ENCODE peak calls at places on chromosomes 11 and 22, in eight cellular contexts. One of them, this sample, is unnamed.

GRCh38 chr11:121671276-121672168 is 218.8 kb upstream of the SORL1-AS1 start:
- DNase-seq in right lobe of liver: no peak
- DNase-seq in thyroid gland: peak
- DNase-seq in activated CD4-positive, alpha-beta T cell treated with anti-CD3 and anti-CD28 coated beads, Interleukin-2, amount 10 ng/mL, durations not matched to agents 7 days and 5 days: no peak
- DNase-seq in activated CD4-positive, CD25-positive, alpha-beta regulatory T cell: no peak
- DNase-seq in EL: no peak
- DNase-seq in kidney: no peak
- DNase-seq in RCC 7860: no peak
- DNase-seq in this sample: no peak

GRCh38 chr22:19816372-19817119 is 38.1 kb downstream of the GNB1L start:
- DNase-seq in kidney: no peak
- DNase-seq in RCC 7860: no peak
- DNase-seq in activated CD4-positive, CD25-positive, alpha-beta regulatory T cell: no peak
- DNase-seq in right lobe of liver: no peak
- DNase-seq in thyroid gland: no peak
- DNase-seq in EL: no peak
- DNase-seq in activated CD4-positive, alpha-beta T cell treated with anti-CD3 and anti-CD28 coated beads, Interleukin-2, amount 10 ng/mL, durations not matched to agents 7 days and 5 days: no peak
- DNase-seq in this sample: no peak

GRCh38 chr22:36902143-36902911 is 11.1 kb upstream of the CSF2RB start:
- DNase-seq in EL: no peak
- DNase-seq in activated CD4-positive, alpha-beta T cell treated with anti-CD3 and anti-CD28 coated beads, Interleukin-2, amount 10 ng/mL, durations not matched to agents 7 days and 5 days: no peak
- DNase-seq in kidney: no peak
- DNase-seq in activated CD4-positive, CD25-positive, alpha-beta regulatory T cell: no peak
- DNase-seq in thyroid gland: no peak
- DNase-seq in right lobe of liver: no peak
- DNase-seq in RCC 7860: no peak
- DNase-seq in this sample: peak

GRCh38 chr11:66907751-66908173 is 50.4 kb downstream of the PC start:
- DNase-seq in kidney: peak
- DNase-seq in thyroid gland: no peak
- DNase-seq in EL: no peak
- DNase-seq in activated CD4-positive, CD25-positive, alpha-beta regulatory T cell: no peak
- DNase-seq in activated CD4-positive, alpha-beta T cell treated with anti-CD3 and anti-CD28 coated beads, Interleukin-2, amount 10 ng/mL, durations not matched to agents 7 days and 5 days: no peak
- DNase-seq in RCC 7860: no peak
- DNase-seq in right lobe of liver: peak
- DNase-seq in this sample: no peak

GRCh38 chr11:28089378-28089777 is 18.6 kb downstream of the KIF18A start:
- DNase-seq in right lobe of liver: no peak
- DNase-seq in thyroid gland: no peak
- DNase-seq in RCC 7860: no peak
- DNase-seq in activated CD4-positive, alpha-beta T cell treated with anti-CD3 and anti-CD28 coated beads, Interleukin-2, amount 10 ng/mL, durations not matched to agents 7 days and 5 days: no peak
- DNase-seq in activated CD4-positive, CD25-positive, alpha-beta regulatory T cell: no peak
- DNase-seq in EL: peak
- DNase-seq in kidney: no peak
- DNase-seq in this sample: no peak

GRCh38 chr11:121604152-121604551 is 151.4 kb upstream of the SORL1-AS1 start:
- DNase-seq in kidney: no peak
- DNase-seq in activated CD4-positive, CD25-positive, alpha-beta regulatory T cell: no peak
- DNase-seq in right lobe of liver: no peak
- DNase-seq in RCC 7860: no peak
- DNase-seq in EL: no peak
- DNase-seq in activated CD4-positive, alpha-beta T cell treated with anti-CD3 and anti-CD28 coated beads, Interleukin-2, amount 10 ng/mL, durations not matched to agents 7 days and 5 days: no peak
- DNase-seq in thyroid gland: no peak
- DNase-seq in this sample: no peak

GRCh38 chr11:132994038-132994502 is 538.2 kb downstream of the OPCML start:
- DNase-seq in thyroid gland: no peak
- DNase-seq in kidney: no peak
- DNase-seq in right lobe of liver: no peak
- DNase-seq in RCC 7860: no peak
- DNase-seq in activated CD4-positive, alpha-beta T cell treated with anti-CD3 and anti-CD28 coated beads, Interleukin-2, amount 10 ng/mL, durations not matched to agents 7 days and 5 days: no peak
- DNase-seq in activated CD4-positive, CD25-positive, alpha-beta regulatory T cell: no peak
- DNase-seq in EL: no peak
- DNase-seq in this sample: no peak

GRCh38 chr11:33674035-33674814 is 26.4 kb downstream of the C11orf91 start:
- DNase-seq in kidney: no peak
- DNase-seq in right lobe of liver: no peak
- DNase-seq in EL: peak
- DNase-seq in activated CD4-positive, alpha-beta T cell treated with anti-CD3 and anti-CD28 coated beads, Interleukin-2, amount 10 ng/mL, durations not matched to agents 7 days and 5 days: no peak
- DNase-seq in RCC 7860: no peak
- DNase-seq in thyroid gland: no peak
- DNase-seq in activated CD4-positive, CD25-positive, alpha-beta regulatory T cell: no peak
- DNase-seq in this sample: no peak

GRCh38 chr22:35524966-35525686 is 15.5 kb upstream of the RASD2 start:
- DNase-seq in EL: no peak
- DNase-seq in thyroid gland: no peak
- DNase-seq in activated CD4-positive, alpha-beta T cell treated with anti-CD3 and anti-CD28 coated beads, Interleukin-2, amount 10 ng/mL, durations not matched to agents 7 days and 5 days: no peak
- DNase-seq in right lobe of liver: no peak
- DNase-seq in kidney: no peak
- DNase-seq in RCC 7860: no peak
- DNase-seq in activated CD4-positive, CD25-positive, alpha-beta regulatory T cell: no peak
- DNase-seq in this sample: no peak

GRCh38 chr11:130523609-130524008 is 75.2 kb downstream of the ADAMTS15 start:
- DNase-seq in activated CD4-positive, CD25-positive, alpha-beta regulatory T cell: no peak
- DNase-seq in RCC 7860: no peak
- DNase-seq in activated CD4-positive, alpha-beta T cell treated with anti-CD3 and anti-CD28 coated beads, Interleukin-2, amount 10 ng/mL, durations not matched to agents 7 days and 5 days: no peak
- DNase-seq in EL: peak
- DNase-seq in kidney: no peak
- DNase-seq in thyroid gland: no peak
- DNase-seq in right lobe of liver: no peak
- DNase-seq in this sample: peak

GRCh38 chr22:30830907-30831306 is 136.2 kb downstream of the OSBP2 start:
- DNase-seq in activated CD4-positive, CD25-positive, alpha-beta regulatory T cell: no peak
- DNase-seq in kidney: no peak
- DNase-seq in activated CD4-positive, alpha-beta T cell treated with anti-CD3 and anti-CD28 coated beads, Interleukin-2, amount 10 ng/mL, durations not matched to agents 7 days and 5 days: no peak
- DNase-seq in EL: peak
- DNase-seq in thyroid gland: peak
- DNase-seq in RCC 7860: peak
- DNase-seq in right lobe of liver: no peak
- DNase-seq in this sample: no peak

GRCh38 chr22:49398115-49398514 is 429.6 kb downstream of the BRD1 start:
- DNase-seq in activated CD4-positive, CD25-positive, alpha-beta regulatory T cell: no peak
- DNase-seq in thyroid gland: no peak
- DNase-seq in right lobe of liver: no peak
- DNase-seq in activated CD4-positive, alpha-beta T cell treated with anti-CD3 and anti-CD28 coated beads, Interleukin-2, amount 10 ng/mL, durations not matched to agents 7 days and 5 days: no peak
- DNase-seq in EL: no peak
- DNase-seq in kidney: no peak
- DNase-seq in RCC 7860: no peak
- DNase-seq in this sample: no peak

GRCh38 chr11:64845125-64845735 is 777 bp upstream of the CDC42BPG start:
- DNase-seq in activated CD4-positive, alpha-beta T cell treated with anti-CD3 and anti-CD28 coated beads, Interleukin-2, amount 10 ng/mL, durations not matched to agents 7 days and 5 days: no peak
- DNase-seq in kidney: no peak
- DNase-seq in right lobe of liver: no peak
- DNase-seq in EL: no peak
- DNase-seq in thyroid gland: no peak
- DNase-seq in activated CD4-positive, CD25-positive, alpha-beta regulatory T cell: no peak
- DNase-seq in RCC 7860: no peak
- DNase-seq in this sample: no peak